ENCODE peak calls at places on chromosome 21, in ten cellular contexts. One of them, this sample, is unnamed.

GRCh38 chr21:33419538-33420123 is 16.4 kb downstream of the IFNGR2 start:
- DNase-seq in stimulated activated naive CD4-positive, alpha-beta T cell: no peak
- DNase-seq in 8988T: no peak
- DNase-seq in IMR-90: peak
- DNase-seq in AG08396: peak
- DNase-seq in activated CD8-positive, alpha-beta memory T cell treated with anti-CD3 and anti-CD28 coated beads, Interleukin-2, amount 50 U/mL, for 4 hours: no peak
- DNase-seq in astrocyte of the cerebellum: no peak
- DNase-seq in spleen: no peak
- DNase-seq in ELR: peak
- DNase-seq in nucleus accumbens: no peak
- DNase-seq in this sample: no peak

GRCh38 chr21:42670884-42671283 is 17.5 kb downstream of the PDE9A start:
- DNase-seq in stimulated activated naive CD4-positive, alpha-beta T cell: no peak
- DNase-seq in 8988T: no peak
- DNase-seq in IMR-90: no peak
- DNase-seq in AG08396: no peak
- DNase-seq in activated CD8-positive, alpha-beta memory T cell treated with anti-CD3 and anti-CD28 coated beads, Interleukin-2, amount 50 U/mL, for 4 hours: no peak
- DNase-seq in astrocyte of the cerebellum: no peak
- DNase-seq in spleen: no peak
- DNase-seq in ELR: no peak
- DNase-seq in nucleus accumbens: no peak
- DNase-seq in this sample: no peak

GRCh38 chr21:36323032-36323431 is 3.0 kb downstream of the MORC3 start:
- DNase-seq in stimulated activated naive CD4-positive, alpha-beta T cell: no peak
- DNase-seq in 8988T: no peak
- DNase-seq in IMR-90: peak
- DNase-seq in AG08396: no peak
- DNase-seq in activated CD8-positive, alpha-beta memory T cell treated with anti-CD3 and anti-CD28 coated beads, Interleukin-2, amount 50 U/mL, for 4 hours: no peak
- DNase-seq in astrocyte of the cerebellum: no peak
- DNase-seq in spleen: no peak
- DNase-seq in ELR: peak
- DNase-seq in nucleus accumbens: no peak
- DNase-seq in this sample: no peak

GRCh38 chr21:45506836-45507522 is 35.3 kb downstream of the SLC19A1 start:
- DNase-seq in stimulated activated naive CD4-positive, alpha-beta T cell: no peak
- DNase-seq in 8988T: no peak
- DNase-seq in IMR-90: no peak
- DNase-seq in AG08396: no peak
- DNase-seq in activated CD8-positive, alpha-beta memory T cell treated with anti-CD3 and anti-CD28 coated beads, Interleukin-2, amount 50 U/mL, for 4 hours: no peak
- DNase-seq in astrocyte of the cerebellum: no peak
- DNase-seq in spleen: peak
- DNase-seq in ELR: no peak
- DNase-seq in nucleus accumbens: no peak
- DNase-seq in this sample: no peak

GRCh38 chr21:41247976-41248545 is 68.5 kb upstream of the FAM3B start:
- DNase-seq in stimulated activated naive CD4-positive, alpha-beta T cell: no peak
- DNase-seq in 8988T: no peak
- DNase-seq in IMR-90: no peak
- DNase-seq in AG08396: no peak
- DNase-seq in activated CD8-positive, alpha-beta memory T cell treated with anti-CD3 and anti-CD28 coated beads, Interleukin-2, amount 50 U/mL, for 4 hours: no peak
- DNase-seq in astrocyte of the cerebellum: no peak
- DNase-seq in spleen: no peak
- DNase-seq in ELR: no peak
- DNase-seq in nucleus accumbens: no peak
- DNase-seq in this sample: no peak

GRCh38 chr21:28614816-28615215 is 377.9 kb downstream of the LTN1 start:
- DNase-seq in stimulated activated naive CD4-positive, alpha-beta T cell: no peak
- DNase-seq in 8988T: no peak
- DNase-seq in IMR-90: no peak
- DNase-seq in AG08396: no peak
- DNase-seq in activated CD8-positive, alpha-beta memory T cell treated with anti-CD3 and anti-CD28 coated beads, Interleukin-2, amount 50 U/mL, for 4 hours: no peak
- DNase-seq in astrocyte of the cerebellum: no peak
- DNase-seq in spleen: no peak
- DNase-seq in ELR: no peak
- DNase-seq in nucleus accumbens: no peak
- DNase-seq in this sample: no peak

GRCh38 chr21:46130721-46131720 is 24.4 kb downstream of the FTCD start:
- DNase-seq in stimulated activated naive CD4-positive, alpha-beta T cell: no peak
- DNase-seq in 8988T: no peak
- DNase-seq in IMR-90: no peak
- DNase-seq in AG08396: no peak
- DNase-seq in activated CD8-positive, alpha-beta memory T cell treated with anti-CD3 and anti-CD28 coated beads, Interleukin-2, amount 50 U/mL, for 4 hours: no peak
- DNase-seq in astrocyte of the cerebellum: no peak
- DNase-seq in spleen: peak
- DNase-seq in ELR: no peak
- DNase-seq in nucleus accumbens: no peak
- DNase-seq in this sample: no peak

GRCh38 chr21:34642211-34643075 is 26.4 kb upstream of the CLIC6 start:
- DNase-seq in stimulated activated naive CD4-positive, alpha-beta T cell: no peak
- DNase-seq in 8988T: no peak
- DNase-seq in IMR-90: peak
- DNase-seq in AG08396: peak
- DNase-seq in activated CD8-positive, alpha-beta memory T cell treated with anti-CD3 and anti-CD28 coated beads, Interleukin-2, amount 50 U/mL, for 4 hours: no peak
- DNase-seq in astrocyte of the cerebellum: peak
- DNase-seq in spleen: no peak
- DNase-seq in ELR: peak
- DNase-seq in nucleus accumbens: no peak
- DNase-seq in this sample: peak

GRCh38 chr21:43721225-43721605 is 2.3 kb downstream of the PDXK start:
- DNase-seq in stimulated activated naive CD4-positive, alpha-beta T cell: no peak
- DNase-seq in 8988T: no peak
- DNase-seq in IMR-90: no peak
- DNase-seq in AG08396: no peak
- DNase-seq in activated CD8-positive, alpha-beta memory T cell treated with anti-CD3 and anti-CD28 coated beads, Interleukin-2, amount 50 U/mL, for 4 hours: no peak
- DNase-seq in astrocyte of the cerebellum: no peak
- DNase-seq in spleen: no peak
- DNase-seq in ELR: no peak
- DNase-seq in nucleus accumbens: no peak
- DNase-seq in this sample: no peak

GRCh38 chr21:42649122-42650032 is 4.0 kb upstream of the PDE9A start:
- DNase-seq in stimulated activated naive CD4-positive, alpha-beta T cell: no peak
- DNase-seq in 8988T: no peak
- DNase-seq in IMR-90: no peak
- DNase-seq in AG08396: no peak
- DNase-seq in activated CD8-positive, alpha-beta memory T cell treated with anti-CD3 and anti-CD28 coated beads, Interleukin-2, amount 50 U/mL, for 4 hours: no peak
- DNase-seq in astrocyte of the cerebellum: no peak
- DNase-seq in spleen: peak
- DNase-seq in ELR: no peak
- DNase-seq in nucleus accumbens: no peak
- DNase-seq in this sample: no peak

GRCh38 chr21:44784810-44785209 is 16.8 kb downstream of the UBE2G2 start:
- DNase-seq in stimulated activated naive CD4-positive, alpha-beta T cell: no peak
- DNase-seq in 8988T: no peak
- DNase-seq in IMR-90: no peak
- DNase-seq in AG08396: no peak
- DNase-seq in activated CD8-positive, alpha-beta memory T cell treated with anti-CD3 and anti-CD28 coated beads, Interleukin-2, amount 50 U/mL, for 4 hours: no peak
- DNase-seq in astrocyte of the cerebellum: no peak
- DNase-seq in spleen: no peak
- DNase-seq in ELR: no peak
- DNase-seq in nucleus accumbens: no peak
- DNase-seq in this sample: no peak

GRCh38 chr21:35156293-35156976 is 107.3 kb upstream of the RUNX1 start:
- DNase-seq in stimulated activated naive CD4-positive, alpha-beta T cell: no peak
- DNase-seq in 8988T: no peak
- DNase-seq in IMR-90: no peak
- DNase-seq in AG08396: no peak
- DNase-seq in activated CD8-positive, alpha-beta memory T cell treated with anti-CD3 and anti-CD28 coated beads, Interleukin-2, amount 50 U/mL, for 4 hours: no peak
- DNase-seq in astrocyte of the cerebellum: no peak
- DNase-seq in spleen: no peak
- DNase-seq in ELR: no peak
- DNase-seq in nucleus accumbens: no peak
- DNase-seq in this sample: no peak

GRCh38 chr21:42655797-42656770 is 2.7 kb downstream of the PDE9A start:
- DNase-seq in stimulated activated naive CD4-positive, alpha-beta T cell: no peak
- DNase-seq in 8988T: no peak
- DNase-seq in IMR-90: no peak
- DNase-seq in AG08396: no peak
- DNase-seq in activated CD8-positive, alpha-beta memory T cell treated with anti-CD3 and anti-CD28 coated beads, Interleukin-2, amount 50 U/mL, for 4 hours: no peak
- DNase-seq in astrocyte of the cerebellum: no peak
- DNase-seq in spleen: peak
- DNase-seq in ELR: no peak
- DNase-seq in nucleus accumbens: no peak
- DNase-seq in this sample: no peak

GRCh38 chr21:46424621-46425020 is 34.1 kb upstream of the DIP2A start:
- DNase-seq in stimulated activated naive CD4-positive, alpha-beta T cell: no peak
- DNase-seq in 8988T: no peak
- DNase-seq in IMR-90: no peak
- DNase-seq in AG08396: no peak
- DNase-seq in activated CD8-positive, alpha-beta memory T cell treated with anti-CD3 and anti-CD28 coated beads, Interleukin-2, amount 50 U/mL, for 4 hours: peak
- DNase-seq in astrocyte of the cerebellum: no peak
- DNase-seq in spleen: peak
- DNase-seq in ELR: no peak
- DNase-seq in nucleus accumbens: no peak
- DNase-seq in this sample: no peak

GRCh38 chr21:25329227-25329626 is 278.1 kb downstream of the MRPL39 start:
- DNase-seq in stimulated activated naive CD4-positive, alpha-beta T cell: no peak
- DNase-seq in 8988T: peak
- DNase-seq in IMR-90: peak
- DNase-seq in AG08396: peak
- DNase-seq in activated CD8-positive, alpha-beta memory T cell treated with anti-CD3 and anti-CD28 coated beads, Interleukin-2, amount 50 U/mL, for 4 hours: no peak
- DNase-seq in astrocyte of the cerebellum: peak
- DNase-seq in spleen: no peak
- DNase-seq in ELR: peak
- DNase-seq in nucleus accumbens: no peak
- DNase-seq in this sample: no peak

GRCh38 chr21:45801989-45802388 is 158.5 kb downstream of the PCBP3 start:
- DNase-seq in stimulated activated naive CD4-positive, alpha-beta T cell: no peak
- DNase-seq in 8988T: no peak
- DNase-seq in IMR-90: no peak
- DNase-seq in AG08396: no peak
- DNase-seq in activated CD8-positive, alpha-beta memory T cell treated with anti-CD3 and anti-CD28 coated beads, Interleukin-2, amount 50 U/mL, for 4 hours: no peak
- DNase-seq in astrocyte of the cerebellum: no peak
- DNase-seq in spleen: no peak
- DNase-seq in ELR: no peak
- DNase-seq in nucleus accumbens: no peak
- DNase-seq in this sample: no peak

GRCh38 chr21:32312976-32313375 is 14.3 kb downstream of the MRAP start:
- DNase-seq in stimulated activated naive CD4-positive, alpha-beta T cell: no peak
- DNase-seq in 8988T: no peak
- DNase-seq in IMR-90: no peak
- DNase-seq in AG08396: no peak
- DNase-seq in activated CD8-positive, alpha-beta memory T cell treated with anti-CD3 and anti-CD28 coated beads, Interleukin-2, amount 50 U/mL, for 4 hours: no peak
- DNase-seq in astrocyte of the cerebellum: no peak
- DNase-seq in spleen: no peak
- DNase-seq in ELR: no peak
- DNase-seq in nucleus accumbens: no peak
- DNase-seq in this sample: no peak

GRCh38 chr21:38486221-38486620 is 12.1 kb downstream of the ERG start:
- DNase-seq in stimulated activated naive CD4-positive, alpha-beta T cell: no peak
- DNase-seq in 8988T: no peak
- DNase-seq in IMR-90: peak
- DNase-seq in AG08396: no peak
- DNase-seq in activated CD8-positive, alpha-beta memory T cell treated with anti-CD3 and anti-CD28 coated beads, Interleukin-2, amount 50 U/mL, for 4 hours: no peak
- DNase-seq in astrocyte of the cerebellum: no peak
- DNase-seq in spleen: no peak
- DNase-seq in ELR: peak
- DNase-seq in nucleus accumbens: no peak
- DNase-seq in this sample: no peak

GRCh38 chr21:36379236-36379635 is 6.0 kb upstream of the CHAF1B start:
- DNase-seq in stimulated activated naive CD4-positive, alpha-beta T cell: no peak
- DNase-seq in 8988T: no peak
- DNase-seq in IMR-90: no peak
- DNase-seq in AG08396: peak
- DNase-seq in activated CD8-positive, alpha-beta memory T cell treated with anti-CD3 and anti-CD28 coated beads, Interleukin-2, amount 50 U/mL, for 4 hours: no peak
- DNase-seq in astrocyte of the cerebellum: no peak
- DNase-seq in spleen: no peak
- DNase-seq in ELR: no peak
- DNase-seq in nucleus accumbens: no peak
- DNase-seq in this sample: no peak

GRCh38 chr21:35309316-35309715 is 260.2 kb upstream of the RUNX1 start:
- DNase-seq in stimulated activated naive CD4-positive, alpha-beta T cell: no peak
- DNase-seq in 8988T: no peak
- DNase-seq in IMR-90: no peak
- DNase-seq in AG08396: no peak
- DNase-seq in activated CD8-positive, alpha-beta memory T cell treated with anti-CD3 and anti-CD28 coated beads, Interleukin-2, amount 50 U/mL, for 4 hours: no peak
- DNase-seq in astrocyte of the cerebellum: peak
- DNase-seq in spleen: no peak
- DNase-seq in ELR: no peak
- DNase-seq in nucleus accumbens: no peak
- DNase-seq in this sample: no peak

GRCh38 chr21:15031790-15032357 is 32.9 kb downstream of the NRIP1 start:
- DNase-seq in stimulated activated naive CD4-positive, alpha-beta T cell: no peak
- DNase-seq in 8988T: no peak
- DNase-seq in IMR-90: peak
- DNase-seq in AG08396: no peak
- DNase-seq in activated CD8-positive, alpha-beta memory T cell treated with anti-CD3 and anti-CD28 coated beads, Interleukin-2, amount 50 U/mL, for 4 hours: no peak
- DNase-seq in astrocyte of the cerebellum: no peak
- DNase-seq in spleen: no peak
- DNase-seq in ELR: peak
- DNase-seq in nucleus accumbens: no peak
- DNase-seq in this sample: no peak

GRCh38 chr21:42461881-42462877 is 33.8 kb downstream of the RSPH1 start:
- DNase-seq in stimulated activated naive CD4-positive, alpha-beta T cell: no peak
- DNase-seq in 8988T: no peak
- DNase-seq in IMR-90: no peak
- DNase-seq in AG08396: no peak
- DNase-seq in activated CD8-positive, alpha-beta memory T cell treated with anti-CD3 and anti-CD28 coated beads, Interleukin-2, amount 50 U/mL, for 4 hours: no peak
- DNase-seq in astrocyte of the cerebellum: no peak
- DNase-seq in spleen: no peak
- DNase-seq in ELR: no peak
- DNase-seq in nucleus accumbens: no peak
- DNase-seq in this sample: no peak